ENCODE peak calls at places on chromosome 18, in five cellular contexts. U is tibial nerve, N is mammary epithelial cell, M is upper lobe of right lung, A is PC-9. Z is an unnamed sample. For H3K4me1, the result is how much of the 10 kb centered on the place peaks cover.

GRCh38 chr18:64981915-64982314 is 768.9 kb upstream of the CDH7 start:
- DNase-seq in N (no peak), U (no peak), A (no peak), M (no peak), Z (no peak)

GRCh38 chr18:7812431-7813063 is 245.4 kb downstream of the PTPRM start:
- DNase-seq in N (peak), A (peak), U (no peak), M (no peak), Z (no peak)

GRCh38 chr18:50558157-50558556 is 1.7 kb upstream of the MAPK4 start:
- DNase-seq in U (no peak), N (no peak), M (no peak), A (no peak), Z (no peak)

GRCh38 chr18:48913723-48914122 is 37.0 kb downstream of the SMAD7 start:
- DNase-seq in U (no peak), N (no peak), M (no peak), A (no peak), Z (no peak)

GRCh38 chr18:65821890-65822289 is 71.1 kb downstream of the CDH7 start:
- DNase-seq in M (no peak), A (no peak), U (no peak), N (no peak), Z (no peak)

GRCh38 chr18:56468379-56468778 is 170.0 kb downstream of the TXNL1 start:
- DNase-seq in N (no peak), A (no peak), M (no peak), U (no peak), Z (no peak)

GRCh38 chr18:70419526-70419925 is 130.7 kb downstream of the SOCS6 start:
- DNase-seq in A (no peak), U (no peak), M (no peak), N (peak), Z (no peak)

GRCh38 chr18:51559198-51559901 is 361.9 kb upstream of the MEX3C start:
- DNase-seq in M (no peak), N (peak), A (no peak), U (no peak), Z (no peak)

GRCh38 chr18:56148373-56148772 is 490.0 kb downstream of the TXNL1 start:
- DNase-seq in A (no peak), U (no peak), N (peak), M (no peak), Z (peak)

GRCh38 chr18:79625924-79626561 is 53.6 kb upstream of the CTDP1 start:
- DNase-seq in U (no peak), N (no peak), A (no peak), M (peak), Z (no peak)

GRCh38 chr18:80034068-80034851 is at the start of gene RBFA:
- DNase-seq in N (peak), M (peak), U (peak), A (peak), Z (peak)

GRCh38 chr18:25262920-25263319 is 89.0 kb downstream of the ZNF521 start:
- DNase-seq in N (peak), U (no peak), A (no peak), M (no peak), Z (no peak)

GRCh38 chr18:14919666-14920065 is 171.7 kb downstream of the ANKRD30B start:
- DNase-seq in M (no peak), A (no peak), U (no peak), N (no peak), Z (no peak)

GRCh38 chr18:2706903-2707302 is 51.4 kb downstream of the SMCHD1 start:
- DNase-seq in N (no peak), A (no peak), M (no peak), U (no peak), Z (no peak)

GRCh38 chr18:49865401-49865800 is 52.1 kb upstream of the ACAA2 start:
- DNase-seq in U (no peak), M (peak), N (no peak), A (no peak), Z (no peak)

GRCh38 chr18:9925795-9926194 is 12.0 kb downstream of the VAPA start:
- DNase-seq in A (no peak), N (no peak), M (no peak), U (no peak), Z (no peak)

GRCh38 chr18:56067216-56067611 is 479.2 kb upstream of the TCF4 start:
- DNase-seq in A (no peak), N (no peak), M (no peak), U (no peak), Z (peak)

GRCh38 chr18:50311573-50312106 is 24.1 kb upstream of the CXXC1 start:
- DNase-seq in M (no peak), A (no peak), N (no peak), U (no peak), Z (no peak)

GRCh38 chr18:79432376-79433120 is 36.8 kb downstream of the NFATC1 start:
- DNase-seq in M (no peak), U (no peak), N (no peak), A (no peak), Z (no peak)

GRCh38 chr18:9708882-9709877 is 1.1 kb downstream of the RAB31 start:
- DNase-seq in A (peak), M (peak), U (no peak), N (no peak), Z (no peak)

GRCh38 chr18:79371536-79372210 is 24.1 kb upstream of the NFATC1 start:
- DNase-seq in N (no peak), U (no peak), M (no peak), A (no peak), Z (peak)

GRCh38 chr18:49274188-49274714 is 186.2 kb downstream of the DYM start:
- DNase-seq in N (no peak), A (no peak), U (no peak), M (no peak), Z (no peak)

GRCh38 chr18:33560686-33561370 is 17.2 kb upstream of the ASXL3 start:
- DNase-seq in U (no peak), M (no peak), A (no peak), N (peak), Z (no peak)

GRCh38 chr18:48519431-48520100 is 19.3 kb upstream of the CTIF start:
- DNase-seq in M (no peak), U (no peak), N (no peak), A (no peak), Z (no peak)

GRCh38 chr18:79682896-79683625 is 3.5 kb downstream of the CTDP1 start:
- DNase-seq in U (no peak), A (no peak), N (no peak), M (no peak), Z (no peak)

GRCh38 chr18:76208632-76209308 is 286.3 kb downstream of the ZNF516 start:
- DNase-seq in N (no peak), A (no peak), M (no peak), U (no peak), Z (no peak)

GRCh38 chr18:7789853-7790552 is 222.9 kb downstream of the PTPRM start:
- DNase-seq in A (peak), N (peak), M (no peak), U (no peak), Z (no peak)

GRCh38 chr18:827093-827677 is 15.1 kb upstream of the YES1 start:
- DNase-seq in N (no peak), U (no peak), A (no peak), M (no peak), Z (no peak)

GRCh38 chr18:2890606-2891005 is 43.8 kb downstream of the EMILIN2 start:
- DNase-seq in M (no peak), A (no peak), N (no peak), U (no peak), Z (peak)

GRCh38 chr18:23967321-23968089 is 47.0 kb upstream of the TTC39C start:
- DNase-seq in A (no peak), M (no peak), N (no peak), U (no peak), Z (no peak)

GRCh38 chr18:32289480-32290075 is 99.7 kb downstream of the MEP1B start:
- DNase-seq in N (peak), U (no peak), M (no peak), A (peak), Z (peak)

DNA sequence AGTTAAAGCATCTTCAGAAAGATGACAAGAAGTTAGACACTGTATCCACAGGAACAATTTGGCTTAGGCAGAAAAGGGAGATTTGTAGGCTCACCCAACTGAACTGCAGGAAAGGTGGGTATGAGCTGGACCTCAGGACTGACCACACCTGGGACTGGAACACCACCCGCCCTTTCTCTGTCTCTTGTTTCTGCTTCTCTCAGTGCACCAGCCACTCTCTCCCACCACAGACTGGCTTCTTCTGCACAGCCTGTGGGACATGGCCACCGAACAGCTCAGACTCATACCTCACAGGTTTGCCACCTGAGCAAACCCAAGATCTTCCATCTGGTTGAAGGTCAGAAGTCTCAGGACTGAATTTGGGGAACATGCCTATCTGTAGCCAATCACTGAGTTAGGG is 14.2 kb upstream of the MALT1 start:
- DNase-seq in M (no peak), A (no peak), U (no peak), N (no peak), Z (no peak)
- H3K4me1 ChIP-seq in M (under half), A (under half), U (under half), N (under half), Z (under half)

GRCh38 chr18:63283305-63283704 is 36.3 kb downstream of the BCL2 start:
- DNase-seq in U (no peak), A (no peak), M (no peak), N (no peak), Z (no peak)

GRCh38 chr18:63284861-63285260 is 34.7 kb downstream of the BCL2 start:
- DNase-seq in U (no peak), M (no peak), N (no peak), A (no peak), Z (no peak)

GRCh38 chr18:63285332-63285731 is 34.2 kb downstream of the BCL2 start:
- DNase-seq in A (no peak), U (no peak), N (no peak), M (no peak), Z (no peak)

GRCh38 chr18:63284173-63284765 is 35.3 kb downstream of the BCL2 start:
- DNase-seq in N (no peak), U (no peak), A (no peak), M (peak), Z (no peak)

GRCh38 chr18:63286926-63287325 is 32.6 kb downstream of the BCL2 start:
- DNase-seq in N (no peak), M (no peak), A (no peak), U (no peak), Z (no peak)
- H3K27ac ChIP-seq in N (no peak), M (no peak), A (no peak), U (peak), Z (no peak)

GRCh38 chr18:61854578-61854977 is 38.2 kb downstream of the RNF152 start:
- DNase-seq in U (no peak), M (no peak), N (peak), A (no peak), Z (peak)
- H3K4me1 ChIP-seq in U (under half), M (under half), N (under half), A (under half), Z (under half)

GRCh38 chr18:12857991-12858544 is 26.0 kb downstream of the PTPN2 start:
- DNase-seq in N (no peak), U (no peak), M (no peak), A (no peak), Z (no peak)

GRCh38 chr18:12858961-12859360 is 25.1 kb downstream of the PTPN2 start:
- DNase-seq in U (no peak), N (no peak), M (no peak), A (no peak), Z (no peak)

GRCh38 chr18:12855886-12856285 is 28.2 kb downstream of the PTPN2 start:
- DNase-seq in A (no peak), M (no peak), N (no peak), U (no peak), Z (no peak)

GRCh38 chr18:12860530-12860929 is 23.5 kb downstream of the PTPN2 start:
- DNase-seq in A (no peak), N (no peak), M (no peak), U (no peak), Z (no peak)

DNA sequence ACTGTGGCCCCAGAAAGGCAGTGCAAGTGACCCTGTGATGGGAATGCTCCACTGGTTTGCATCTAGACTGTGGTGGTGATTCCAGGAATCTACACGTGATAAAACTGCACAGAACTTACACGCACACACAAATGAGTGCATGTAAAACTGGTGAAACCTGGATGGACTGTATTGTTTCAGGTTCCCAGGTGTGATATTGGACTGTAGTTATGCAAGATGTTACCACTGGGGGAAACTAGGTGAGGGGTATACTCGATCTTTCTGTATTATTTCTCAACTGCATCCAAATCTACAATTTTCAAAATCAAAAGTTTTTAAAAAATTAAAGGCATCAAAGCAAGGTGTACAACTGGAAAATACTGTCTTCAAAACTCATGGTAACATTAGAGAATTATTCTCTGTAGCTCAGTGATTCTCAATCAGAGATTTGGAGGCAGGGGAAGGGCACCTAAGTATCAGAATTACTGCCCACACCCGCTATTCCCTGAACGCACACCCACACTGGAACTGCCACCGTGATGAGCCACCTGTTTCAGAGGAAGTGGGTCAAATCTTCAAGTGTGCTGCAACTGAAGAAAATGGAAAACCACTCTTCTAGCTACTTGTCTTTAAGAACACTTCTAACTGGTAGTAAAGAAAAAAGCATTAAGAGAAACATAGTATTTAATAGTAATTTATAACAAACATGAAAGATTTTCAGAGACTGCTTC is 26.7 kb downstream of the PTPN2 start:
- DNase-seq in N (no peak), U (no peak), A (no peak), M (no peak), Z (no peak)
- H3K27ac ChIP-seq in N (no peak), U (no peak), A (no peak), M (no peak), Z (no peak)

DNA sequence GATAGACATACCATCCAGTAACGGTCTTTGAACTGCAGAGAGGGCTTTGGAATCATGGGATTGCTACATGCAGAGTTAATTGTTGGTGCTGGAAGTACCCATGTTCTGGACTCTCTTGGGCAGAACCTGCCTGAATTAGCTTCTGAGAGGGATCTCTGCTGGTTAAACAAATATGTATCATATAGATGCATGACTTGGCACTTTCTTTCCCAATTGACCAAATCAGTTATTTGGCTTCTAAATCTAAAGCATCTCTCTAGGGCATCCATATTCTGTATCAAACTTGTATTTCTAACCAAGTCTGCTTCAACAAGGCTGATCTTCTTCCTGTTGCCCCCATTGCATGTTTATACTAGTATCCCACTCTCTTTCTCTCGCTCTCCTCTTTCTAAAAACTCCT is 336.7 kb upstream of the CELF4 start:
- DNase-seq in A (no peak), U (no peak), M (no peak), N (no peak), Z (no peak)
- H3K4me1 ChIP-seq in A (under half), U (under half), M (under half), N (under half), Z (under half)